ENCODE peak calls at places on chromosomes 2 and 18, in five cellular contexts. E, W, R, Q and O are unnamed samples.
A peak's percentile ranks its signal among the peaks of the same experiment; 100 is the strongest.

GRCh38 chr18:40529478-40529877 is 1425.6 kb upstream of the PIK3C3 start:
- DNase-seq in E (no peak), W (peak; percentile 16), R (no peak), Q (no peak), O (no peak)

GRCh38 chr2:86368181-86368824 is 30.9 kb upstream of the REEP1 start:
- DNase-seq in E (no peak), W (peak; percentile 39), R (no peak), Q (peak; percentile 66), O (peak; percentile 69)

GRCh38 chr2:240250985-240251847 is 110.8 kb upstream of the OTOS start:
- DNase-seq in E (peak; percentile 97), W (peak; percentile 89), R (no peak), Q (peak; percentile 68), O (peak; percentile 38)

GRCh38 chr18:46727177-46727576 is 29.7 kb downstream of the ST8SIA5 start:
- DNase-seq in E (no peak), W (no peak), R (no peak), Q (no peak), O (no peak)

GRCh38 chr2:68512352-68512751 is 45.0 kb downstream of the APLF start:
- DNase-seq in E (no peak), W (no peak), R (no peak), Q (no peak), O (no peak)

GRCh38 chr2:54708584-54709340 is 14.7 kb upstream of the EML6 start:
- DNase-seq in E (peak; percentile 76), W (no peak), R (no peak), Q (peak; percentile 78), O (no peak)

GRCh38 chr2:181585732-181586131 is 71.2 kb downstream of the CERKL start:
- DNase-seq in E (no peak), W (no peak), R (no peak), Q (no peak), O (no peak)

GRCh38 chr2:35973737-35974132 is 381.8 kb upstream of the CRIM1 start:
- DNase-seq in E (no peak), W (no peak), R (no peak), Q (no peak), O (no peak)

GRCh38 chr18:23877371-23877770 is 137.2 kb upstream of the TTC39C start:
- DNase-seq in E (no peak), W (no peak), R (no peak), Q (no peak), O (no peak)

GRCh38 chr18:48405108-48405507 is 4.1 kb downstream of the ZBTB7C start:
- DNase-seq in E (no peak), W (peak; percentile 22), R (no peak), Q (no peak), O (no peak)

GRCh38 chr2:66428986-66429612 is 5.8 kb upstream of the MEIS1 start:
- DNase-seq in E (no peak), W (peak; percentile 79), R (no peak), Q (no peak), O (no peak)

GRCh38 chr2:137980459-137980858 is 16.2 kb downstream of the HNMT start:
- DNase-seq in E (no peak), W (no peak), R (no peak), Q (no peak), O (no peak)

GRCh38 chr2:159797468-159798375 is at the start of gene CD302:
- DNase-seq in E (peak; percentile 95), W (peak; percentile 45), R (peak; percentile 10), Q (peak; percentile 74), O (peak; percentile 35)

GRCh38 chr2:165289069-165289468 is 49.9 kb downstream of the SCN2A start:
- DNase-seq in E (no peak), W (no peak), R (no peak), Q (no peak), O (no peak)

GRCh38 chr2:152827944-152828343 is 109.5 kb downstream of the ARL6IP6 start:
- DNase-seq in E (no peak), W (no peak), R (no peak), Q (no peak), O (no peak)

GRCh38 chr2:149028891-149029290 is 9.6 kb upstream of the LYPD6B start:
- DNase-seq in E (no peak), W (no peak), R (no peak), Q (no peak), O (no peak)

GRCh38 chr2:74440378-74441110 is 1.2 kb downstream of the RTKN start:
- DNase-seq in E (peak; percentile 95), W (peak; percentile 81), R (no peak), Q (peak; percentile 91), O (peak; percentile 88)

GRCh38 chr2:101474752-101475384 is at the start of gene RFX8:
- DNase-seq in E (no peak), W (peak; percentile 95), R (no peak), Q (no peak), O (no peak)

GRCh38 chr18:58844871-58845270 is 19.8 kb upstream of the ZNF532 start:
- DNase-seq in E (no peak), W (no peak), R (no peak), Q (no peak), O (no peak)

GRCh38 chr18:58845913-58846312 is 18.8 kb upstream of the ZNF532 start:
- DNase-seq in E (no peak), W (no peak), R (no peak), Q (no peak), O (no peak)

GRCh38 chr18:58848685-58849084 is 16.0 kb upstream of the ZNF532 start:
- DNase-seq in E (no peak), W (peak; percentile 53), R (no peak), Q (no peak), O (no peak)

GRCh38 chr18:58846325-58846724 is 18.4 kb upstream of the ZNF532 start:
- DNase-seq in E (no peak), W (no peak), R (no peak), Q (no peak), O (no peak)

DNA sequence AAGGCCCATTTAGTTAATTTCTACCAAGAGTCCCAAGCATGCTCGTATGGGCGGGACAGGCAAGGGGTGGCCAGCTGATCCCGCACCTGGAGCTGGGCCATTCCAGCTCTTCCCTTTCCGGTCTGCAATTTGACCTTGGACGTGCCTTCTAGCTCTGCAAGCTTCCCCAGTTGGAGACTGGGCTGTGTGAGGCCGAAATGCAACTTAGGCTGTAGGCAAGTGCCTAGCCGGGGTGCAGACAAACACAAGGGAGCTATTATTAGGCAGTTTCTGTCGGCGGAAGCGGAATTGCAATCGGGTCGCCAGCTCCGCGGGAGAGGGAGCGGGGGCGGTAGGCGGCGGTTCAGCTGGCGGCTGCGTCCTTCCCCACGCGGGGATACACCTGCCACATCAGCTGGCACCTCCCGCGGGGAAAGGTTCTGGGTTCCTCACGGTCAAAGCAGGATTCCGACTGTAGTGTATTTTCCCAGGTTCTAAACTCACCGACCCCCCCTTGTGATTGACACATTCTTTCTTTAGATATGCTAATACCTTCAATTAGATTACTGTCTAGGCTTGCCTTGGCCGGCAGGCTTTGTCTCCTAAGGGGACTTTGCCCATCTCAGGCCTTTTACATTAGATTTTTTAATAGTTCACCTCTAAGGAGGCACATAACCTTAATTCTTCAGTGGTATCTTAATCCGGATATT is 17.1 kb upstream of the ZNF532 start:
- DNase-seq in E (no peak), W (no peak), R (no peak), Q (no peak), O (peak; percentile 71)
- H3K4me1 ChIP-seq in E (peaks cover 1% of the 10 kb centered on the region), W (no peaks in the 10 kb centered on the region), R (peaks cover 3% of the 10 kb centered on the region), Q (no peaks in the 10 kb centered on the region), O (peaks cover 34% of the 10 kb centered on the region)

DNA sequence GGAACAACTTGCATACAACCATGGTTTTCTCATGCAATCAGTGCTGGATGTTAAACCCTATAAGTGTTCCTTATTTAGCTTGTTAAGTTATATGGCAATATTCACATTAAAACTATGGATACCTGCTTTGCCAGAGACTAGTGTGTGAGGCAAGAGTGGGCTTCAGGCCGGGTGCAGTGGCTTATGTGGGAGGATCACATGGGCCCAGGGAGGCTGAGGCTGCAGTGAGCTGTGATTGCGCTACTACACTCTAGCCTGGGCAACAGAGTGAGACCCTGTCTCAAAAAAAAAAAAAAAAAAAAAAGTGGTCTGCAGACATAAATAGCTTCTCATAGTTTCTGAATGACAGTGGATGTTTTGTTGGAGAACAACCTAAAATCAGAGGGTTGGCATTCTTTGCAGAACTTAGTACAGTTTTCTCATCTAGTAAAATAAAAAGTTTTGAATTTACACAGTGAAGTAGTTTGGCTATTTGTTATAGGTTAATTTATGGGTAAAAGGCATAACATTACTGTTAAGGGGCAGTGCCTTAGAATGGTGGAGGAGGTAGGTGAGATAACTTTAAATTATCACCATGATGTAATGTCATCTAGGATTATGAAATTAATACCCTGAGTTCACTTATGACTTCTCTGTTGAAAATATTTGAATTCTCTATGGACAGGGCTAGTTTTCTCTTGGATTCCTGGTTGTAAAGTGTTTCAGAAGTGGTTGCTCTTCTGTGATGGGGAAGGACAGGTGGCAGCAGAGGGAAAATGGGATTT is 5.3 kb downstream of the CERS6 start:
- DNase-seq in E (no peak), W (no peak), R (no peak), Q (no peak), O (no peak)
- H3K4me1 ChIP-seq in E (no peaks in the 10 kb centered on the region), W (no peaks in the 10 kb centered on the region), R (peaks cover 6% of the 10 kb centered on the region), Q (no peaks in the 10 kb centered on the region), O (peaks cover 3% of the 10 kb centered on the region)

GRCh38 chr18:9925369-9925768 is 11.6 kb downstream of the VAPA start:
- DNase-seq in E (no peak), W (peak; percentile 70), R (no peak), Q (no peak), O (no peak)

GRCh38 chr18:9927392-9928063 is 13.7 kb downstream of the VAPA start:
- DNase-seq in E (no peak), W (no peak), R (no peak), Q (no peak), O (no peak)

GRCh38 chr18:9926977-9927376 is 13.2 kb downstream of the VAPA start:
- DNase-seq in E (no peak), W (no peak), R (no peak), Q (no peak), O (no peak)

GRCh38 chr18:9925795-9926194 is 12.0 kb downstream of the VAPA start:
- DNase-seq in E (no peak), W (no peak), R (no peak), Q (no peak), O (no peak)

DNA sequence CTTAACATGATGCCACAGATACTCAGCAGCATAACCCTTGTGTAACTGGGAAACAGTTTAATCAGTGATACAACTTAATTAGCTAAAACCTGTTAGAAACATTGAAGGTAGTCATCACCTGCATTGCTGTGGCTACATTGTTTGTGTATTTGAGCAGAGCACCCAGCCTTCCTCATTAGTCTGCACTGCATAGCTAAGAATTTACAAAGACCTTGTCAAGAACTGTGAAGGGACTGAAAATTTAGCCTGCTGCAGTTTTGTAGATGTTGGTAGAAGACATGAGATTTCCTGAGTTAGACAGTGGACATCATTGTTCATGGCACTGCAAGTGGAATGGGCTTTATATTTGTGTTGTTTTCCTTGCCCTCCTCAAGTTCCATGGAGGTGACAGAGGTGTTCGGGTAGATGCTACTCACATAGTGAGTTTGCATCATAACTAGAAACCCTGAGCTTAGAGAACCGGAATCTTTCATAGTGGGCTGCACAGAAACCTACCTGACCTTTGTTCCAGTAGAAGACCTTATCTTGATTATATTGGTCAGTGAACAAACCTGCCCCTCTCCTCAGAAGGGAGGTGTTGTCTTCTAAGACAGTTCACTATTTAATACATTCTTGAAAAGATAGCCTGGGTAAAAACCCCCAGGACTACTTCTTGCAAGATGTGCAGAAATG is 12.5 kb downstream of the VAPA start:
- DNase-seq in E (no peak), W (no peak), R (no peak), Q (no peak), O (no peak)
- H3K4me1 ChIP-seq in E (peaks cover 3% of the 10 kb centered on the region), W (peaks cover 5% of the 10 kb centered on the region), R (peaks cover 50% of the 10 kb centered on the region), Q (no peaks in the 10 kb centered on the region), O (peaks cover 3% of the 10 kb centered on the region)

DNA sequence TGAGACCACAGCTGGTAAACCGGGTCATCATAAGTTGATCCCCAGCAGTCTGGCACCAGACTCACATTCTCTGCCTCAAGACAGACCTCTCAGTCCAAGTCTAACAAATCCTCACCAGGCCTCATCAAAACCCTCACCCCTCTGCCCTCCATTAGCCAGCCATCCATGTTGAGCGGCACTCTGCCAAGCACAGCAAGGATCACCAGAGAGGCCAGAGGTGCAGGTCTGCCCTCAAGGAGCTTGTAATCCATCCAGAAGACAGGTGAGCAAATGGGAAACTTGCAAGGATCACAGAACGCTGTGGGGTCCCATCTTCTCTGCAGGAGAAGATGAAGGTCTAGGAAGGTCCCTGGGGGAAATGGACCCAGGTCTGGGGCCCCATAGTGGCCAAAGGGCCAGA is 63.6 kb downstream of the TNS1 start:
- DNase-seq in E (peak; percentile 68), W (no peak), R (no peak), Q (no peak), O (no peak)
- H3K4me1 ChIP-seq in E (no peaks in the 10 kb centered on the region), W (peaks cover 63% of the 10 kb centered on the region), R (peaks cover 49% of the 10 kb centered on the region), Q (no peaks in the 10 kb centered on the region), O (peaks cover 11% of the 10 kb centered on the region)